ENCODE peak calls at places on chromosomes 3 and 15, in four cellular contexts. Q is DMS153, S is sigmoid colon, M is T-helper 17 cell. I is an unnamed sample.

GRCh38 chr15:45037936-45038335 is 14.9 kb downstream of the SORD start:
- DNase-seq in M (no peak), Q (no peak), S (no peak), I (no peak)

GRCh38 chr15:85579957-85580694 is 199.7 kb downstream of the AKAP13 start:
- DNase-seq in M (no peak), S (peak; percentile 67), Q (no peak), I (peak; percentile 35)

GRCh38 chr15:78976691-78977090 is 31.8 kb upstream of the CTSH start:
- DNase-seq in M (no peak), S (no peak), Q (no peak), I (no peak)

GRCh38 chr3:156174229-156174847 is 54.0 kb downstream of the KCNAB1 start:
- DNase-seq in M (no peak), Q (peak; percentile 32), S (no peak), I (no peak)

GRCh38 chr15:29322407-29322806 is 52.8 kb upstream of the NSMCE3 start:
- DNase-seq in M (no peak), S (no peak), Q (peak; percentile 66), I (no peak)

GRCh38 chr15:89575656-89576416 is 567 bp downstream of the TICRR start:
- DNase-seq in M (no peak), S (no peak), Q (no peak), I (peak; percentile 91)

GRCh38 chr3:128973988-128974564 is 19.8 kb downstream of the CFAP92 start:
- DNase-seq in Q (no peak), S (no peak), M (no peak), I (no peak)

GRCh38 chr3:177287231-177287630 is 89.9 kb upstream of the TBL1XR1 start:
- DNase-seq in S (no peak), Q (no peak), M (no peak), I (no peak)

GRCh38 chr3:27613846-27614500 is 108.2 kb downstream of the EOMES start:
- DNase-seq in Q (no peak), S (no peak), M (no peak), I (no peak)

GRCh38 chr15:65900488-65900887 is 31.2 kb downstream of the RAB11A start:
- DNase-seq in M (no peak), S (no peak), Q (no peak), I (no peak)

GRCh38 chr15:70100495-70101331 is 3.0 kb upstream of the TLE3 start:
- DNase-seq in S (peak; percentile 85), M (peak; percentile 56), Q (no peak), I (peak; percentile 64)

GRCh38 chr3:105842449-105842848 is 26.4 kb downstream of the CBLB start:
- DNase-seq in Q (no peak), M (no peak), S (no peak), I (no peak)

GRCh38 chr15:35055416-35056105 is 29.5 kb downstream of the NANOGP8 start:
- DNase-seq in S (no peak), M (no peak), Q (no peak), I (no peak)

GRCh38 chr3:111781561-111782446 is 77.3 kb upstream of the PHLDB2 start:
- DNase-seq in S (no peak), Q (no peak), M (no peak), I (no peak)

GRCh38 chr3:141486416-141486734 is 452 bp upstream of the RASA2 start:
- DNase-seq in M (no peak), S (no peak), Q (no peak), I (no peak)

GRCh38 chr15:93047621-93048425 is 41.2 kb downstream of the RGMA start:
- DNase-seq in Q (no peak), M (no peak), S (no peak), I (peak; percentile 80)

GRCh38 chr3:64798316-64798715 is 110.5 kb upstream of the ADAMTS9 start:
- DNase-seq in M (no peak), S (no peak), Q (no peak), I (peak; percentile 71)

GRCh38 chr3:55547086-55547666 is 60.1 kb upstream of the WNT5A start:
- DNase-seq in Q (no peak), M (no peak), S (no peak), I (no peak)

GRCh38 chr15:56653082-56653481 is 80.2 kb downstream of the ZNF280D start:
- DNase-seq in Q (no peak), M (no peak), S (no peak), I (no peak)

GRCh38 chr15:31325432-31325975 is 1.1 kb upstream of the KLF13 start:
- DNase-seq in Q (no peak), S (peak; percentile 89), M (peak; percentile 67), I (peak; percentile 73)

GRCh38 chr3:107988464-107989156 is 102.2 kb downstream of the CD47 start:
- DNase-seq in M (no peak), S (no peak), Q (no peak), I (peak; percentile 91)

I was measured in upper lobe of left lung.